ENCODE peak calls at places on chromosomes 5 and 9, in eight cellular contexts. L is activated naive CD4-positive, alpha-beta T cell; Y is NCI-H1105; U is lung; I is stimulated activated CD8-positive, alpha-beta memory T cell treated with anti-CD3 and anti-CD28 coated beads, Interleukin-15, amount 100 ng/mL, for 1 hour; W is AG09319; H is NCI-H1436 treated with DMSO at 0.1 percent for 48 hours; K is endothelial cell. S is an unnamed sample.

GRCh38 chr5:43661102-43661501 is 58.1 kb downstream of the NNT start:
- DNase-seq in U (no peak), W (no peak), K (peak), I (no peak), L (no peak), Y (no peak), H (no peak), S (peak)

GRCh38 chr9:92385953-92386352 is 18.4 kb downstream of the OGN start:
- DNase-seq in H (no peak), I (no peak), W (no peak), K (no peak), U (no peak), L (no peak), Y (no peak), S (no peak)

GRCh38 chr9:133647765-133648469 is 11.8 kb downstream of the DBH start:
- DNase-seq in L (no peak), K (no peak), U (no peak), I (no peak), Y (no peak), W (no peak), H (no peak), S (no peak)

GRCh38 chr5:117318528-117318927 is 743.9 kb upstream of the SEMA6A start:
- DNase-seq in K (peak), L (no peak), Y (no peak), I (no peak), U (no peak), W (no peak), H (no peak), S (no peak)

GRCh38 chr9:104090578-104090977 is 3.5 kb upstream of the SMC2 start:
- DNase-seq in H (no peak), U (no peak), I (no peak), L (no peak), K (no peak), Y (no peak), W (no peak), S (no peak)

GRCh38 chr9:121895274-121895835 is 197.8 kb downstream of the TTLL11 start:
- DNase-seq in U (no peak), H (no peak), Y (no peak), K (no peak), I (no peak), L (no peak), W (no peak), S (peak)

GRCh38 chr9:71929791-71930440 is 18.5 kb downstream of the C9orf85 start:
- DNase-seq in Y (no peak), L (no peak), H (no peak), K (no peak), W (no peak), U (no peak), I (no peak), S (no peak)

GRCh38 chr5:77337716-77338115 is 127.2 kb downstream of the PDE8B start:
- DNase-seq in Y (peak), K (no peak), H (no peak), W (no peak), I (no peak), L (no peak), U (no peak), S (peak)

GRCh38 chr5:154857091-154857533 is 1.3 kb upstream of the CNOT8 start:
- DNase-seq in W (no peak), I (peak), K (no peak), U (no peak), Y (no peak), H (no peak), L (no peak), S (no peak)

GRCh38 chr9:109934499-109935214 is 154.7 kb downstream of the PALM2AKAP2 start:
- DNase-seq in L (no peak), W (no peak), K (no peak), U (no peak), H (no peak), I (no peak), Y (no peak), S (no peak)

GRCh38 chr5:107389130-107389553 is 281.6 kb downstream of the EFNA5 start:
- DNase-seq in L (no peak), K (no peak), I (no peak), Y (no peak), H (no peak), W (no peak), U (no peak), S (peak)

GRCh38 chr5:179209359-179210150 is 135.7 kb downstream of the ADAMTS2 start:
- DNase-seq in I (no peak), Y (no peak), U (no peak), H (no peak), L (no peak), K (no peak), W (peak), S (no peak)

GRCh38 chr5:2879701-2880100 is 128.2 kb upstream of the IRX2 start:
- DNase-seq in L (no peak), W (no peak), U (no peak), I (no peak), Y (no peak), K (no peak), H (no peak), S (no peak)

GRCh38 chr9:121703014-121703734 is 51.7 kb downstream of the DAB2IP start:
- DNase-seq in H (no peak), K (no peak), W (no peak), U (no peak), I (no peak), Y (no peak), L (no peak), S (no peak)

GRCh38 chr9:115847245-115847644 is 306.3 kb upstream of the PAPPA start:
- DNase-seq in K (no peak), W (no peak), L (no peak), U (no peak), H (no peak), I (no peak), Y (no peak), S (no peak)

GRCh38 chr5:40384782-40385390 is 294.8 kb upstream of the PTGER4 start:
- DNase-seq in I (no peak), W (no peak), L (no peak), Y (no peak), H (no peak), U (no peak), K (no peak), S (no peak)

GRCh38 chr5:170311856-170312405 is 14.4 kb upstream of the LCP2 start:
- DNase-seq in K (no peak), H (no peak), L (no peak), Y (no peak), I (no peak), U (no peak), W (no peak), S (no peak)

GRCh38 chr5:102787134-102787533 is 32.0 kb downstream of the PAM start:
- DNase-seq in H (no peak), U (no peak), Y (no peak), W (no peak), I (no peak), K (no peak), L (no peak), S (no peak)

GRCh38 chr9:131018621-131019020 is 9.6 kb downstream of the LAMC3 start:
- DNase-seq in I (no peak), L (no peak), Y (no peak), H (no peak), K (no peak), W (no peak), U (no peak), S (no peak)

GRCh38 chr9:113650207-113651131 is 186.9 kb downstream of the RGS3 start:
- DNase-seq in K (peak), Y (no peak), I (no peak), H (no peak), U (no peak), L (no peak), W (peak), S (peak)

GRCh38 chr9:114037249-114037648 is 40.9 kb downstream of the AMBP start:
- DNase-seq in Y (no peak), W (no peak), U (no peak), K (no peak), L (no peak), H (no peak), I (no peak), S (no peak)

GRCh38 chr9:93288891-93289883 is 105.2 kb downstream of the WNK2 start:
- DNase-seq in U (peak), H (no peak), L (no peak), I (no peak), Y (no peak), W (no peak), K (no peak), S (no peak)

GRCh38 chr5:105146867-105147266 is 1584.3 kb upstream of the NUDT12 start:
- DNase-seq in L (no peak), Y (no peak), K (no peak), H (no peak), W (no peak), U (no peak), I (no peak), S (no peak)

GRCh38 chr5:106171132-106171531 is 1499.6 kb downstream of the EFNA5 start:
- DNase-seq in Y (no peak), K (no peak), L (no peak), U (no peak), H (no peak), W (no peak), I (no peak), S (no peak)

GRCh38 chr9:91192785-91193657 is 168.7 kb downstream of the AUH start:
- DNase-seq in H (no peak), L (peak), Y (no peak), K (peak), W (peak), I (peak), U (peak), S (peak)

GRCh38 chr5:181024245-181025029 is 15.6 kb upstream of the BTNL9 start:
- DNase-seq in Y (no peak), K (no peak), H (no peak), U (no peak), L (no peak), I (no peak), W (no peak), S (no peak)

GRCh38 chr9:1050125-1050895 is at the start of gene DMRT2:
- DNase-seq in H (peak), L (no peak), K (peak), Y (peak), I (no peak), U (peak), W (peak), S (no peak)

GRCh38 chr5:14664270-14665109 is at the start of gene OTULIN:
- DNase-seq in I (peak), W (peak), Y (peak), H (peak), U (peak), L (peak), K (peak), S (peak)

GRCh38 chr9:112288029-112288428 is 45.4 kb downstream of the PTBP3 start:
- DNase-seq in L (no peak), H (no peak), I (no peak), Y (no peak), W (no peak), K (no peak), U (no peak), S (no peak)

GRCh38 chr9:129177443-129177790 is 644 bp downstream of the IER5L start:
- DNase-seq in I (no peak), Y (no peak), H (no peak), W (no peak), K (peak), U (no peak), L (no peak), S (no peak)

GRCh38 chr5:117454716-117455212 is 880.1 kb upstream of the SEMA6A start:
- DNase-seq in L (peak), U (peak), I (no peak), K (peak), Y (no peak), H (peak), W (no peak), S (peak)

GRCh38 chr9:84851935-84852585 is 182.5 kb downstream of the NTRK2 start:
- DNase-seq in W (peak), I (no peak), Y (no peak), H (no peak), K (no peak), U (peak), L (no peak), S (no peak)

GRCh38 chr5:66554211-66554610 is 42.0 kb upstream of the MAST4 start:
- DNase-seq in Y (no peak), H (no peak), W (no peak), I (no peak), U (peak), K (no peak), L (no peak), S (no peak)

GRCh38 chr9:131419029-131419614 is 25.2 kb downstream of the PRRC2B start:
- DNase-seq in W (no peak), H (no peak), L (no peak), K (no peak), U (no peak), Y (no peak), I (no peak), S (no peak)

GRCh38 chr5:170503970-170504525 is at the start of gene KCNIP1:
- DNase-seq in K (peak), Y (peak), I (no peak), L (no peak), U (no peak), W (no peak), H (no peak), S (no peak)

GRCh38 chr9:12698293-12698692 is 5.1 kb downstream of the TYRP1 start:
- DNase-seq in I (no peak), H (no peak), U (no peak), Y (no peak), W (peak), K (no peak), L (no peak), S (peak)